ENCODE peak calls at places on chromosomes 7 and 10, in eight cellular contexts. L is AG10803; K is GM06990; I is glomerular endothelial cell; F is lung; H is frontal cortex; V is activated T-helper 1 cell treated with anti-CD3 and anti-CD28 coated beads, Interleukin-2, amount 50 U/mL, for 16 hours; Z is left ventricle myocardium superior. R is an unnamed sample.
A peak's percentile ranks its signal among the peaks of the same experiment; 100 is the strongest.

GRCh38 chr10:62073429-62073828 is 171.9 kb downstream of the ARID5B start:
- DNase-seq in L (peak; percentile 48), F (no peak), K (no peak), Z (no peak), I (no peak), V (no peak), H (peak; percentile 12), R (no peak)

GRCh38 chr10:7027913-7028808 is 382.7 kb downstream of the SFMBT2 start:
- DNase-seq in L (peak; percentile 2), H (no peak), Z (no peak), V (no peak), K (no peak), F (no peak), I (no peak), R (no peak)

GRCh38 chr7:42247301-42247700 is 10.3 kb upstream of the GLI3 start:
- DNase-seq in L (peak; percentile 92), K (no peak), F (no peak), V (no peak), I (no peak), Z (no peak), H (no peak), R (no peak)

GRCh38 chr7:232571-233455 is 40.4 kb downstream of the FAM20C start:
- DNase-seq in H (no peak), I (no peak), F (no peak), L (peak; percentile 84), Z (no peak), V (no peak), K (no peak), R (no peak)

GRCh38 chr7:144399946-144400345 is 3.5 kb downstream of the NOBOX start:
- DNase-seq in V (no peak), H (no peak), K (no peak), L (no peak), I (no peak), F (no peak), Z (no peak), R (no peak)

GRCh38 chr10:126563361-126563760 is 107.1 kb downstream of the C10orf90 start:
- DNase-seq in L (no peak), V (no peak), F (no peak), K (no peak), H (no peak), Z (no peak), I (no peak), R (no peak)

GRCh38 chr10:44301781-44302400 is 83.0 kb downstream of the CXCL12 start:
- DNase-seq in Z (no peak), V (no peak), L (no peak), I (no peak), F (no peak), H (no peak), K (no peak), R (no peak)

GRCh38 chr10:70494536-70494935 is 16.0 kb downstream of the PALD1 start:
- DNase-seq in L (no peak), F (no peak), V (no peak), Z (no peak), I (no peak), K (no peak), H (no peak), R (no peak)

GRCh38 chr7:106071356-106071998 is 40.6 kb downstream of the SYPL1 start:
- DNase-seq in L (no peak), Z (no peak), H (no peak), F (peak; percentile 54), K (peak; percentile 89), I (peak; percentile 36), V (no peak), R (no peak)

GRCh38 chr10:31754803-31755624 is 173.6 kb downstream of the ARHGAP12 start:
- DNase-seq in F (no peak), Z (no peak), H (no peak), I (no peak), L (peak; percentile 63), K (no peak), V (no peak), R (no peak)

GRCh38 chr10:89468625-89469024 is 54.3 kb downstream of the IFIT5 start:
- DNase-seq in H (no peak), Z (no peak), I (no peak), L (no peak), K (no peak), V (no peak), F (no peak), R (no peak)

GRCh38 chr10:91378061-91378460 is 32.1 kb upstream of the HECTD2 start:
- DNase-seq in I (no peak), L (no peak), H (no peak), F (no peak), Z (no peak), V (no peak), K (no peak), R (no peak)

R was measured in C1 segment of cervical spinal cord.